ENCODE peak calls at places on chromosome 9, in four cellular contexts. H, Q, J and F are unnamed samples. For H3K4me1, the result is how much of the 10 kb centered on the place peaks cover.

GRCh38 chr9:127319366-127320121 is 55.0 kb downstream of the GARNL3 start:
- DNase-seq in J (peak), Q (no peak), H (no peak), F (no peak)

GRCh38 chr9:137480686-137481683 is 21.9 kb upstream of the NSMF start:
- DNase-seq in Q (no peak), J (no peak), H (no peak), F (peak)

GRCh38 chr9:137055385-137056364 is 1.8 kb upstream of the ENTPD2 start:
- DNase-seq in J (no peak), Q (no peak), H (peak), F (peak)

GRCh38 chr9:132474253-132474652 is 64.2 kb downstream of the CFAP77 start:
- DNase-seq in H (no peak), J (no peak), Q (no peak), F (no peak)

GRCh38 chr9:70479880-70480291 is 65.4 kb upstream of the KLF9 start:
- DNase-seq in Q (no peak), J (no peak), H (no peak), F (peak)

GRCh38 chr9:129344623-129345495 is 166.8 kb upstream of the IER5L start:
- DNase-seq in J (no peak), H (no peak), Q (no peak), F (peak)

GRCh38 chr9:22134390-22134789 is 125.3 kb upstream of the CDKN2B start:
- DNase-seq in J (no peak), H (no peak), Q (no peak), F (no peak)

GRCh38 chr9:95588724-95589282 is 72.0 kb upstream of the PTCH1 start:
- DNase-seq in J (no peak), Q (no peak), H (peak), F (no peak)

GRCh38 chr9:136432591-136432990 is 7.1 kb downstream of the INPP5E start:
- DNase-seq in H (no peak), J (no peak), Q (no peak), F (no peak)

GRCh38 chr9:14238044-14238443 is 75.9 kb downstream of the NFIB start:
- DNase-seq in H (no peak), Q (no peak), J (no peak), F (no peak)

GRCh38 chr9:101455656-101456235 is 20.2 kb upstream of the ALDOB start:
- DNase-seq in Q (no peak), H (no peak), J (no peak), F (no peak)

GRCh38 chr9:93682155-93682968 is 106.0 kb downstream of the PHF2 start:
- DNase-seq in Q (no peak), H (peak), J (peak), F (peak)

GRCh38 chr9:131722260-131722659 is 17.6 kb downstream of the RAPGEF1 start:
- DNase-seq in J (no peak), H (no peak), Q (no peak), F (peak)

GRCh38 chr9:13898957-13899356 is 415.0 kb downstream of the NFIB start:
- DNase-seq in J (peak), Q (no peak), H (no peak), F (peak)

GRCh38 chr9:122912671-122912963 is 506 bp downstream of the ZBTB6 start:
- DNase-seq in J (no peak), Q (no peak), H (no peak), F (no peak)

GRCh38 chr9:89350988-89351557 is 32.8 kb downstream of the SECISBP2 start:
- DNase-seq in Q (no peak), H (no peak), J (no peak), F (no peak)

GRCh38 chr9:122819791-122820489 is 8.4 kb downstream of the PDCL start:
- DNase-seq in J (peak), Q (no peak), H (no peak), F (no peak)

GRCh38 chr9:108963459-108964143 is 29.4 kb downstream of the ABITRAM start:
- DNase-seq in J (peak), H (no peak), Q (no peak), F (peak)

GRCh38 chr9:26033346-26033745 is 355.1 kb upstream of the TUSC1 start:
- DNase-seq in H (no peak), Q (no peak), J (no peak), F (no peak)

GRCh38 chr9:77877976-77878375 is 153.6 kb downstream of the GNAQ start:
- DNase-seq in J (no peak), H (no peak), Q (no peak), F (no peak)

GRCh38 chr9:35771079-35771441 is 17.0 kb upstream of the MSMP start:
- DNase-seq in Q (no peak), J (peak), H (no peak), F (peak)

GRCh38 chr9:35771943-35772342 is 17.9 kb upstream of the MSMP start:
- DNase-seq in H (no peak), J (no peak), Q (no peak), F (no peak)

GRCh38 chr9:35774907-35775635 is 16.3 kb upstream of the NPR2 start:
- DNase-seq in H (peak), J (peak), Q (no peak), F (peak)

GRCh38 chr9:35771524-35771923 is 17.4 kb upstream of the MSMP start:
- DNase-seq in J (peak), H (no peak), Q (no peak), F (no peak)

DNA sequence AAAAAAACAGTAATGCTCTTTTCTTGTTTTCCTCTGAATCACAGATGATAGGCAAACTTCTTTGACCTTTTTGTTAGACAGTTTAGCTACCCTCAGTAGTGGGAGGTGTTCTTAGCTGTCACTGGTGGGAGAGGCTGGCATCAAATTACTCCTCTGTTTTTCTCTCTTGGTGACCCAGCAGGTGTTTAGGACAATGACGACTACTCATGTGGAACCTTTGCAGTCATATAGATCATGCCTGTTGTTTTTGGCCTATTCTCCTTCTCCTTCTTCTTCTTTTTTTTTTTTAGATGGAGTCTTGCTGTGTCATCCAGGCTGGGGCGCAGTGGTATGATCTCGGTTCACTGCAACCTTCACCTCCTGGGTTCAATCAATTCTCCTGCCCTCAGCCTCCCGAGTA is 15.4 kb upstream of the NPR2 start:
- DNase-seq in H (no peak), J (no peak), Q (no peak), F (no peak)
- H3K27ac ChIP-seq in H (no peak), J (no peak), Q (no peak), F (no peak)

DNA sequence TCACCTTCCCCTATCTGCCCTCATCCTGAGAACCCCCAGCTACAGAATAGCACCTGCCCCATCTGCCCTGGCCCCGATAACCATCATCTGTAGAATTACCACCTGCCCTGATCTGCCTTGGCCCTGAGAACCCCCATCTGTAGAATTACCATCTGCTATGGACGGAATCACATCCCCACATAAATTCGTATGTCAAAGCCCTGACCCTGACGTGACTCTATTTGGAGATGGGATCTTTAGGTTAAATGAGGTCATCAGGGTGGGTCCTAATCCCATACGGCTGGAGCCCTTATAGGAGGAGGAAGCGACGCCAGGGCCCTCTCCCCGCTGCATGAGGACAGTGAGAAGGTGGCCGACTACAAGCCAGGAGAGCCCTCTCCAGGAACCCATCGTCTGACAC is 32.6 kb downstream of the SARDH start:
- DNase-seq in Q (no peak), J (no peak), H (peak), F (no peak)
- H3K4me1 ChIP-seq in Q (under half), J (under half), H (under half), F (under half)

DNA sequence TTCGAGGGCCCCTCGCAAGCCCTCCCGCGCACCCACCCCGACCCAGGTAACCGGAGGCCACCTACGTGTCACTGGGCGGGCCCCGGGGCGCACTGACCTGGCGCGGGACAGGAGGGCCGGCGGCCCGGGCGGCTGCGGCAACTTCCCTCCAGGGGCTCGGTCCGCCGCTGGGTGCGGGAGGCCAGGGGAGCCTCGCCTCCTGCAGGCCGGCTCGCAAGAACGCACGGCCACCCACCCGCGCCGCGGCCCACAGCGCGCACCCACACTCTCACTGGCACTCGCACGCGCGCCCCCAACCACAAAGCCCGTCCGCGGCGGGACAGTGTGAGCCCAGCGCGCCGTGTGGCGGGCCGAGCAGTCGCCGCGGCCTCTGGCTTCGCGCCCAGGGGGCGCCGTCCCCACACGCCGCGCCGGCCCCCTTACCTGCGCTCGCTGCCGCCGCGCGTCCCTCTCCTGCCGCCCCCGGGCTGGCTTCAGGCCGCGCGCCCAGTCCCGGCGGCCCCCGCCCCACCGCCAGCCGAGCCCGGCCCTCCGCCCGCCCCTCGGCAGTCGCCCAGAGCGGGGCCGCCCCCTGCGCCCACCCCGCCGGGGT is 430 bp downstream of the LPAR1 start:
- DNase-seq in H (peak), J (no peak), Q (no peak), F (peak)
- H3K4me3 ChIP-seq in H (peak), J (peak), Q (no peak), F (peak)

DNA sequence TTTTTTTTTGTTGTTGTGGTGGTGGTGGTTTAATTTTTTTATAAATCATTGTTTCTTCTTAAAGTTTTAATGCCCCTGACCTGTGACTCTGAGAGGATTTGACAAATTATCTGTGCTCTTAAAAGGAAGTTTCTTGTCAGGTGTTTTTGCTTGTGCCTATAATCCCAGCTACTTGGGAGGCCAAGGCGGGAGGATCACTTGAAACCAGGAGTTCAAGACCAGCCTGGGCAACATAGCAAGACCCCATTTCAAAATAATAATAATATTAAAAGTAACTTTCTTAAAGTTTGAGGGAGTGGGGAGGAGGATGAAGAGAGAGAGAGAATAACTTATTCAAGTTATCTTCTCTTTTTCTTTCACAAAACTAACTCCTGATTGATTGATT is 12.2 kb upstream of the ERMP1 start:
- DNase-seq in Q (no peak), J (no peak), H (no peak), F (no peak)
- H3K27ac ChIP-seq in Q (no peak), J (peak), H (no peak), F (no peak)

GRCh38 chr9:81665514-81665838 is 23.9 kb downstream of the TLE1 start:
- DNase-seq in Q (no peak), H (no peak), J (no peak), F (no peak)
- H3K4me1 ChIP-seq in Q (under half), H (under half), J (under half), F (under half)